ENCODE peak calls at places on chromosome 9, in five cellular contexts. P, Y, V, C and J are unnamed samples.

GRCh38 chr9:112239708-112240107 is 64.6 kb upstream of the SUSD1 start:
- DNase-seq in C (no peak), Y (no peak), P (no peak), V (no peak), J (no peak)

GRCh38 chr9:106757539-106757938 is 105.4 kb upstream of the ZNF462 start:
- DNase-seq in P (no peak), C (peak), V (no peak), Y (no peak), J (no peak)

GRCh38 chr9:83574482-83574881 is 36.3 kb upstream of the FRMD3 start:
- DNase-seq in V (no peak), C (no peak), Y (no peak), P (no peak), J (no peak)

GRCh38 chr9:118809160-118809625 is 560.0 kb downstream of the BRINP1 start:
- DNase-seq in V (peak), Y (no peak), P (no peak), C (no peak), J (no peak)

GRCh38 chr9:90659626-90660364 is 17.2 kb upstream of the DIRAS2 start:
- DNase-seq in Y (no peak), P (no peak), C (no peak), V (no peak), J (no peak)

GRCh38 chr9:104074876-104075275 is 19.2 kb upstream of the SMC2 start:
- DNase-seq in V (no peak), Y (no peak), C (no peak), P (peak), J (no peak)

GRCh38 chr9:17744786-17745185 is 165.9 kb downstream of the SH3GL2 start:
- DNase-seq in V (peak), P (no peak), Y (no peak), C (no peak), J (no peak)

GRCh38 chr9:76456202-76456926 is 2.6 kb upstream of the GCNT1 start:
- DNase-seq in P (no peak), Y (no peak), V (peak), C (peak), J (peak)

GRCh38 chr9:134211811-134212460 is 47.6 kb upstream of the RNU6ATAC start:
- DNase-seq in P (no peak), V (no peak), Y (no peak), C (no peak), J (no peak)

GRCh38 chr9:79020266-79020665 is 551.5 kb upstream of the TLE4 start:
- DNase-seq in C (no peak), Y (no peak), V (no peak), P (no peak), J (no peak)

GRCh38 chr9:134486127-134486995 is 155.2 kb upstream of the COL5A1 start:
- DNase-seq in Y (no peak), V (no peak), C (no peak), P (no peak), J (no peak)

GRCh38 chr9:107175039-107175438 is 108.0 kb upstream of the RAD23B start:
- DNase-seq in C (no peak), V (no peak), Y (no peak), P (no peak), J (no peak)

GRCh38 chr9:89817186-89817960 is 212.6 kb downstream of the GADD45G start:
- DNase-seq in Y (peak), V (no peak), C (no peak), P (no peak), J (no peak)

GRCh38 chr9:4301971-4302427 is 2.1 kb upstream of the GLIS3 start:
- DNase-seq in C (no peak), V (no peak), P (peak), Y (peak), J (no peak)

GRCh38 chr9:107856633-107857032 is 367.1 kb upstream of the KLF4 start:
- DNase-seq in Y (no peak), C (no peak), V (no peak), P (no peak), J (no peak)

GRCh38 chr9:7241694-7242093 is 483.9 kb downstream of the KDM4C start:
- DNase-seq in C (no peak), Y (no peak), P (no peak), V (no peak), J (no peak)

GRCh38 chr9:31824860-31825259 is 559.6 kb upstream of the ACO1 start:
- DNase-seq in V (no peak), P (no peak), Y (no peak), C (no peak), J (no peak)

GRCh38 chr9:3628239-3628638 is 102.4 kb upstream of the RFX3 start:
- DNase-seq in V (no peak), P (no peak), Y (no peak), C (no peak), J (no peak)

GRCh38 chr9:9920425-9920824 is 692.4 kb downstream of the PTPRD start:
- DNase-seq in Y (no peak), P (no peak), V (no peak), C (peak), J (no peak)

GRCh38 chr9:2418619-2419018 is 203.0 kb upstream of the VLDLR start:
- DNase-seq in V (no peak), C (no peak), Y (peak), P (peak), J (no peak)

GRCh38 chr9:124084087-124084486 is 72.5 kb downstream of the LHX2 start:
- DNase-seq in Y (no peak), V (no peak), P (no peak), C (no peak), J (no peak)

GRCh38 chr9:16671591-16672137 is 198.8 kb downstream of the BNC2 start:
- DNase-seq in C (no peak), P (peak), V (no peak), Y (no peak), J (no peak)

GRCh38 chr9:135468866-135469521 is 10.6 kb upstream of the PPP1R26 start:
- DNase-seq in C (no peak), P (no peak), Y (no peak), V (no peak), J (no peak)

GRCh38 chr9:77910216-77910615 is 121.4 kb downstream of the GNAQ start:
- DNase-seq in C (no peak), Y (no peak), P (no peak), V (no peak), J (no peak)

GRCh38 chr9:96505316-96505991 is 55.5 kb downstream of the HABP4 start:
- DNase-seq in Y (peak), C (no peak), V (no peak), P (no peak), J (no peak)

GRCh38 chr9:19181002-19181401 is 49.5 kb upstream of the DENND4C start:
- DNase-seq in C (no peak), V (no peak), Y (no peak), P (no peak), J (no peak)

GRCh38 chr9:96363175-96363967 is 20.1 kb downstream of the SLC35D2 start:
- DNase-seq in C (no peak), V (no peak), P (no peak), Y (no peak), J (no peak)

GRCh38 chr9:26012797-26013594 is 334.8 kb upstream of the TUSC1 start:
- DNase-seq in V (no peak), Y (no peak), P (no peak), C (no peak), J (no peak)

GRCh38 chr9:10251490-10251889 is 361.3 kb downstream of the PTPRD start:
- DNase-seq in C (no peak), V (no peak), Y (no peak), P (no peak), J (no peak)

GRCh38 chr9:137672907-137673791 is 54.3 kb downstream of the EHMT1 start:
- DNase-seq in C (peak), Y (no peak), P (peak), V (no peak), J (peak)

GRCh38 chr9:14173730-14174129 is 140.2 kb downstream of the NFIB start:
- DNase-seq in P (no peak), V (no peak), C (no peak), Y (no peak), J (no peak)

GRCh38 chr9:79623799-79624721 is 52.3 kb downstream of the TLE4 start:
- DNase-seq in C (peak), V (no peak), Y (no peak), P (no peak), J (peak)

GRCh38 chr9:85978496-85978895 is 37.5 kb downstream of the NAA35 start:
- DNase-seq in P (no peak), C (no peak), V (no peak), Y (no peak), J (no peak)

GRCh38 chr9:77533678-77534077 is 114.4 kb downstream of the GNA14 start:
- DNase-seq in Y (no peak), C (no peak), V (no peak), P (no peak), J (no peak)

GRCh38 chr9:108823829-108824228 is 32.0 kb downstream of the ACTL7B start:
- DNase-seq in P (no peak), C (no peak), Y (no peak), V (no peak), J (no peak)

GRCh38 chr9:70962761-70963445 is 158.5 kb downstream of the TRPM3 start:
- DNase-seq in P (no peak), C (no peak), Y (no peak), V (no peak), J (no peak)

GRCh38 chr9:133000842-133001241 is 22.3 kb downstream of the GFI1B start:
- DNase-seq in V (no peak), C (no peak), P (no peak), Y (no peak), J (no peak)

GRCh38 chr9:115006660-115007059 is 76.3 kb upstream of the TNFSF8 start:
- DNase-seq in P (peak), C (no peak), V (no peak), Y (no peak), J (no peak)

DNA sequence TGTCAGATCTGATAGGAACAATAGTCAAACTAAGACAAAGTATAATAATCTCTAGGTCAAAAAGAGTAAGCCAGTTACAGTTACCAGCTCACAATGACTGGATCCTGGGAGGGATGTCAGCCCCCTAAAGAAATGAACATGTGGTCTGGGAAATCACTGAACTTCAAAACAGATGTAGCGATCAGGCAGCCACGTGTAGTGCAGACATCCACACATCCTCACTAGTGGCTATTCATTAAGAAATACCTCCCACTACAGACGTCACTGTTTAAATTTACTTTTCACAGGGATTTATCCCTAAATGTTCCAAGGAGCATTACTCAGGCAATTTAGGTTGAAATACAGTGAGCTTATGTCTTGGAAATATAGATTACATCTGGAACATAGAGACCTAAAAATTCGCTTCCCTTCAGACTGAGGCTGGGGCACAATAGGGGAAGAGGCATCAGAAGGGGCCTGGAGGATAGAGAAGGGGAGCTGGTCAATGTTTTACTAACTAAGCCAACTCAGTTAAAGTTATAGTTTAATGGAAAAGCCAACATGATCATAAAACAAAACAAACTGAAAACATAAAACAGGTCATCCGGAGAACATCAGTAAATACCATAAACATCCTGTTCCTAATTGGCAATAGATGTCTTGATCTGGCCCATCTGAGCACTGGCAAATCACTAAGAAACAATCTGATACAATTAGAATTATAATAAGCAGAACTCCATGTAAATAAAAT is 92.3 kb downstream of the FANCC start:
- DNase-seq in C (no peak), V (no peak), Y (no peak), P (no peak), J (no peak)
- TF ChIP-seq CTCF in C (no peak), V (no peak), Y (no peak), P (no peak), J (no peak)

GRCh38 chr9:12819436-12820185 is 44.8 kb downstream of the LURAP1L start:
- DNase-seq in C (peak), Y (no peak), P (no peak), V (no peak), J (peak)
- TF ChIP-seq CTCF in C (peak), Y (no peak), P (peak), V (no peak), J (peak)

GRCh38 chr9:91663858-91664257 is 240.2 kb upstream of the NFIL3 start:
- DNase-seq in C (no peak), Y (no peak), P (no peak), V (no peak), J (no peak)

GRCh38 chr9:91658513-91659105 is 235.0 kb upstream of the NFIL3 start:
- DNase-seq in Y (no peak), V (no peak), C (no peak), P (no peak), J (no peak)

GRCh38 chr9:91659529-91660294 is 236.1 kb upstream of the NFIL3 start:
- DNase-seq in P (no peak), Y (no peak), C (no peak), V (peak), J (peak)

GRCh38 chr9:91657501-91657900 is 233.9 kb upstream of the NFIL3 start:
- DNase-seq in C (no peak), P (no peak), Y (no peak), V (no peak), J (no peak)

DNA sequence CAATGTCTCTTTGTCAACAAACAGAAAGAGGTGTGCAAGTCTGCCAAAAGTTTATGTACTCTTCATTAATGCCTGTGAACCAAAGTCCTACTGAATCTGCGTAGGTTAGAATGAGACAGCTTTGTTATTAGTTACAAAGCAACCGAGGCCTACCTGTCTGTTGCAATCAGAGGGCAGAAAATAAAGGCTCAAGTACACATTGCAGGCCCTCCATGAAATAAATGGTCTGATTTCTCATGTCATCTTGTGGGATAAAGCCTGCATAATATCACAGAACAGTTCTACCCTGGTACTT is 236.6 kb upstream of the NFIL3 start:
- DNase-seq in V (no peak), P (no peak), C (no peak), Y (no peak), J (no peak)
- TF ChIP-seq CTCF in V (no peak), P (no peak), C (no peak), Y (no peak), J (no peak)

GRCh38 chr9:98806394-98807069 is 938 bp upstream of the GALNT12 start:
- DNase-seq in V (no peak), Y (no peak), C (peak), P (no peak), J (no peak)
- TF ChIP-seq CTCF in V (no peak), Y (no peak), C (peak), P (peak), J (no peak)

GRCh38 chr9:88532320-88532719 is 2.7 kb upstream of the NXNL2 start:
- DNase-seq in C (no peak), Y (peak), P (no peak), V (peak), J (no peak)
- TF ChIP-seq CTCF in C (no peak), Y (no peak), P (no peak), V (no peak), J (no peak)

GRCh38 chr9:131405858-131406566 is 12.1 kb downstream of the PRRC2B start:
- DNase-seq in P (no peak), Y (no peak), C (no peak), V (no peak), J (no peak)

GRCh38 chr9:131403493-131403773 is 9.5 kb downstream of the PRRC2B start:
- DNase-seq in P (no peak), C (peak), V (no peak), Y (no peak), J (no peak)

GRCh38 chr9:131405429-131405828 is 11.5 kb downstream of the PRRC2B start:
- DNase-seq in Y (no peak), C (no peak), P (peak), V (no peak), J (no peak)

GRCh38 chr9:131404987-131405386 is 11.1 kb downstream of the PRRC2B start:
- DNase-seq in P (no peak), C (no peak), V (no peak), Y (no peak), J (no peak)

DNA sequence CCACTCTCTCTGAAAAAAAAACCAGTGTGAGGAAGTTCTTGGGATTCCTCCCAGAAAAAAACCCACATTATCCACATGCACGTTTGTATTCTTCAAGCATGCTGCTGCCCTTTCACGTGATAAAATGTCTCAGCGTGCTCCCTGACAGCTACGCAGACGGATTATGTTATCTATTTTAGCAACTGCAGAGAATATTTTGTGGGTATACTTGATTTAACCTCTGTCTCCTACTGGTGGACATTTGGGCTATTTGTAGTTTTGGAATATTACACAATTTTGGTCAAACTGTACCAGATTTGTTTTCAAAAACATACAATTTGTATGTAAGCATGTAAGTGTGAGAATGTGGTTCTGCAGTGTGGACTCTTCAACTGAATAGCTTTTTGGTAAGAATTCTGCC is 10.7 kb downstream of the PRRC2B start:
- DNase-seq in V (no peak), C (no peak), P (no peak), Y (no peak), J (no peak)
- TF ChIP-seq CTCF in V (no peak), C (no peak), P (no peak), Y (no peak), J (no peak)

GRCh38 chr9:126398403-126399058 is 71.9 kb downstream of the MVB12B start:
- DNase-seq in P (no peak), Y (peak), V (peak), C (peak), J (peak)

GRCh38 chr9:126399251-126399650 is 72.6 kb downstream of the MVB12B start:
- DNase-seq in P (no peak), C (no peak), Y (no peak), V (no peak), J (no peak)

GRCh38 chr9:126394802-126395201 is 68.2 kb downstream of the MVB12B start:
- DNase-seq in C (no peak), Y (no peak), V (no peak), P (no peak), J (no peak)

GRCh38 chr9:126395439-126396212 is 69.0 kb downstream of the MVB12B start:
- DNase-seq in V (no peak), Y (no peak), C (no peak), P (no peak), J (no peak)

DNA sequence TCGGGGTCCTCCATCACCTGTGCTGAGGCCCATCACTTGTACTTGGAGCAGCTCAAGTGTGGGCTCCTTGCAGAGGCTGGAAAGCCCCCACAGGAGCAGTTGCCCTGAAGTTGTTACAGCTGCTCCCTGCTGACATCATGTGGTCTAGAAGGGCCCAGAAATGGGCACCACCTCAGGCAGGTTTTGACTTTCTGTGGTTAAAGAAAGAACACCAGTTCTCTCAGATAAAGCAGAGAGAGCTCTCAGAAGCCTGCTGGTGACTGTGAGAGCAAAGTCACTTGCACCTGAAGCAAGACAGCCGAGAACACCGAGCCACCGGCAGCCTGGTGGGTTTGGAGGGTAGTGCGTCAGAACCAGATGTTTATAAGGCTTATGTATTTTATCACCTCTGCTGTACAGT is 70.4 kb downstream of the MVB12B start:
- DNase-seq in P (no peak), Y (no peak), V (no peak), C (peak), J (peak)
- TF ChIP-seq CTCF in P (no peak), Y (no peak), V (no peak), C (peak), J (no peak)

GRCh38 chr9:69809304-69809863 is 11.2 kb upstream of the CFAP95 start:
- DNase-seq in P (no peak), V (no peak), Y (no peak), C (peak), J (no peak)
- TF ChIP-seq CTCF in P (peak), V (no peak), Y (no peak), C (peak), J (no peak)

DNA sequence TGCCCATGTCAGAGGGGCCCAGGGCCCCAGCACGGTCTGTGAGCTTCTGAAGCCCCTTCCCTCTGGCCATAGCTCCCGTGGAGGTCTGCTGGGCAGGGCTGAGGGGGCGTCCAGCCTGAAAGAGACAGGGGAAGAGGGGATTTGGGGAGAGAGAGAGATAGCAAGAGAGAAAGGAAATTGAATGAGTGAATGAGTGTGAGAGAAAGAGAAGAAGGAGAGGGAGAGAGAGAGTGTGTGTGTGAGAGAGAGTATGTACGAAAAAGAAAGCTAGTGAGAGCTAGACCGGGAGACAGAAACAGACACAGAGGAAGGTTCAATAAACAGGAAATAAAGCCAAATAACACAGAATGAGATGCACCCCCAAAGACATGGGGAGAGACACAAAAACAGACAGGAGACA is 37.4 kb downstream of the PAX5 start:
- DNase-seq in Y (no peak), C (no peak), P (no peak), V (no peak), J (no peak)
- TF ChIP-seq CTCF in Y (no peak), C (no peak), P (no peak), V (no peak), J (no peak)